ENCODE peak calls at places on chromosomes 16 and 17, in six cellular contexts. F, J, P, H, A and R are unnamed samples.

GRCh38 chr17:43917348-43918025 is 10.2 kb upstream of the MPP2 start:
- DNase-seq in A (peak), H (no peak), P (no peak), J (no peak), F (peak), R (no peak)

GRCh38 chr17:80474231-80474932 is 2.0 kb downstream of the NPTX1 start:
- DNase-seq in F (no peak), P (peak), H (peak), J (no peak), A (no peak), R (no peak)

GRCh38 chr17:20008242-20009051 is 712 bp upstream of the SPECC1 start:
- DNase-seq in P (no peak), F (peak), H (peak), A (peak), J (peak), R (no peak)

GRCh38 chr16:75203667-75204409 is 3.1 kb downstream of the CTRB2 start:
- DNase-seq in P (no peak), A (no peak), J (no peak), F (no peak), H (no peak), R (no peak)

GRCh38 chr17:74671031-74671771 is 41.5 kb downstream of the CD300LF start:
- DNase-seq in J (peak), F (peak), H (peak), A (peak), P (peak), R (peak)

GRCh38 chr16:371729-372521 is 1.6 kb upstream of the MRPL28 start:
- DNase-seq in A (peak), J (no peak), F (peak), H (no peak), P (no peak), R (no peak)

GRCh38 chr17:78528541-78528940 is 48.7 kb downstream of the DNAH17 start:
- DNase-seq in P (no peak), J (no peak), F (no peak), A (peak), H (no peak), R (no peak)

GRCh38 chr17:75455896-75456416 is 479 bp upstream of the TMEM94 start:
- DNase-seq in F (no peak), P (no peak), H (no peak), A (no peak), J (peak), R (no peak)

GRCh38 chr17:45225964-45226530 is 4.4 kb downstream of the FMNL1 start:
- DNase-seq in A (no peak), J (peak), F (peak), H (no peak), P (no peak), R (no peak)

GRCh38 chr17:78019367-78019975 is 61.0 kb downstream of the TNRC6C start:
- DNase-seq in J (no peak), P (peak), F (no peak), A (no peak), H (no peak), R (no peak)

GRCh38 chr17:72465191-72466024 is 344.6 kb downstream of the SOX9 start:
- DNase-seq in J (no peak), A (no peak), P (peak), H (peak), F (peak), R (no peak)

GRCh38 chr16:68383858-68384257 is 64.5 kb downstream of the SMPD3 start:
- DNase-seq in P (no peak), H (no peak), A (peak), F (no peak), J (no peak), R (no peak)

GRCh38 chr16:58494981-58495860 is 4.7 kb upstream of the NDRG4 start:
- DNase-seq in A (peak), F (peak), P (peak), H (peak), J (peak), R (peak)

GRCh38 chr16:69324585-69325253 is 5.7 kb downstream of the PDF start:
- DNase-seq in A (no peak), P (no peak), H (no peak), F (peak), J (no peak), R (no peak)

GRCh38 chr17:83182620-83183063 is 103.2 kb downstream of the METRNL start:
- DNase-seq in H (no peak), A (no peak), F (peak), P (no peak), J (peak), R (no peak)

DNA sequence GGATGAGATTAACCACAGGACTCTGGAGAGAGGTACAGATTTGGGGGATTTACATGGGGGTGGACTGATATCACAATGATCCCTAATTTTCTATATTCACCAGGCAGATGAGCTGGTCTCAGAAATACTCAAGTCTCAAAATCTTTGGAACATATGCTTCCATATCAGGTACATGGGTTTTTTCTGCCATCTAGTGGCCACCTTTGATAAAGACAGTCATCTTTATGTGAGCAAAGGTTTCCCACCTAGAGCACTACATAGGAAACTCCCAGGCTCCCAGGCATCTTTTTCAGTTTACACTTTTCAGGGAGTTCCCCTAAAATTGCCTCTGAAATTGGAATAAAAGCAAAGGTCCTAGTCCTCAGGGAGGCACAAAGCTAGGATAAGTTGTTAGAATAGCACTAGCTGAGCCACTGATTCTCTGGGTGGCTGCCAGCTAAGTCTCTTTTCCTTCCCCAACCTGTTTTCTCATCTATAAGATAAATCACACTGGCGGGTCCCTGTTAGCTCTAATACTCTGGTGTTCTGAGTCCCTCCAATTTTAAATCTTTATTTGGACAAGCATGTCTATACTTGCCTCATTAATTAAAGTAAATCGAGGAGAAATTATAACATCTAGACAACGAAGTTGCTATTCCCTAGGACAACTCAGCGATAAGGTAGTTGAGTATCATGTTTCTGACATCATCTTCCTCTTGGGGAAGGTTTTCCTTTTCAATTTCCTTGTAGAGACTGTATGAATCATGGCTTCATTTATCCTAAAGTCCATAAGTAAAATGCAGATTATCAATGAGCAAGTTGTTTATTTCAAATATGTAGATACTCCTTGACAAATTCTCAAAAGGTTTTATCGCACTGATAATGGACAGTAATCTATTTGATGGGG is 19.0 kb upstream of the MON1B start:
- DNase-seq in A (no peak), H (peak), J (no peak), F (peak), P (peak), R (peak)
- TF ChIP-seq CTCF in A (peak), H (peak), J (peak), F (peak), P (peak), R (peak)

GRCh38 chr17:62578757-62579487 is 48.5 kb upstream of the MRC2 start:
- DNase-seq in P (no peak), F (no peak), H (no peak), A (no peak), J (no peak), R (no peak)

GRCh38 chr17:62572488-62573469 is 54.7 kb upstream of the MRC2 start:
- DNase-seq in H (no peak), A (no peak), P (peak), F (no peak), J (no peak), R (no peak)

GRCh38 chr17:62573480-62574117 is 53.9 kb upstream of the MRC2 start:
- DNase-seq in J (no peak), H (no peak), P (no peak), F (no peak), A (no peak), R (no peak)

GRCh38 chr17:62580947-62581346 is 46.5 kb upstream of the MRC2 start:
- DNase-seq in F (no peak), J (no peak), P (no peak), H (no peak), A (no peak), R (no peak)

DNA sequence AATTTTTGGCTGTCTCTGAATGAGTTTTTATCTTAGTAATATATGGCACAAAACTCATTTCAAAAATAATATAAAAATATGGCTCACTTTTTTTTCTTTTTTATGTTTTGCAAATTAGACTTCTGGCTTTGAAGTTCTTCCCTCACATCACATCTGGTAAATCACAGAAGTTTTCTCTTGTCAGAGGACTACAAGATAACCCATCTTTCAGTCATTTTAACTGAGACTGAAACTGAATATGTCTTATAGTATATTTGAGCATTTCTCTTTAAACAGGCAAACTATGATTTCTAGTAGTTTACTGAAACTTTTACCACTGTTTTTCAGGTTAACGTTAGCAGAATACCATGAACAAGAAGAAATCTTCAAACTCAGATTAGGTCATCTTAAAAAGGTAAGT is 51.1 kb upstream of the MRC2 start:
- DNase-seq in J (no peak), A (no peak), F (no peak), P (no peak), H (no peak), R (no peak)
- TF ChIP-seq CTCF in J (no peak), A (no peak), F (no peak), P (no peak), H (no peak), R (no peak)

DNA sequence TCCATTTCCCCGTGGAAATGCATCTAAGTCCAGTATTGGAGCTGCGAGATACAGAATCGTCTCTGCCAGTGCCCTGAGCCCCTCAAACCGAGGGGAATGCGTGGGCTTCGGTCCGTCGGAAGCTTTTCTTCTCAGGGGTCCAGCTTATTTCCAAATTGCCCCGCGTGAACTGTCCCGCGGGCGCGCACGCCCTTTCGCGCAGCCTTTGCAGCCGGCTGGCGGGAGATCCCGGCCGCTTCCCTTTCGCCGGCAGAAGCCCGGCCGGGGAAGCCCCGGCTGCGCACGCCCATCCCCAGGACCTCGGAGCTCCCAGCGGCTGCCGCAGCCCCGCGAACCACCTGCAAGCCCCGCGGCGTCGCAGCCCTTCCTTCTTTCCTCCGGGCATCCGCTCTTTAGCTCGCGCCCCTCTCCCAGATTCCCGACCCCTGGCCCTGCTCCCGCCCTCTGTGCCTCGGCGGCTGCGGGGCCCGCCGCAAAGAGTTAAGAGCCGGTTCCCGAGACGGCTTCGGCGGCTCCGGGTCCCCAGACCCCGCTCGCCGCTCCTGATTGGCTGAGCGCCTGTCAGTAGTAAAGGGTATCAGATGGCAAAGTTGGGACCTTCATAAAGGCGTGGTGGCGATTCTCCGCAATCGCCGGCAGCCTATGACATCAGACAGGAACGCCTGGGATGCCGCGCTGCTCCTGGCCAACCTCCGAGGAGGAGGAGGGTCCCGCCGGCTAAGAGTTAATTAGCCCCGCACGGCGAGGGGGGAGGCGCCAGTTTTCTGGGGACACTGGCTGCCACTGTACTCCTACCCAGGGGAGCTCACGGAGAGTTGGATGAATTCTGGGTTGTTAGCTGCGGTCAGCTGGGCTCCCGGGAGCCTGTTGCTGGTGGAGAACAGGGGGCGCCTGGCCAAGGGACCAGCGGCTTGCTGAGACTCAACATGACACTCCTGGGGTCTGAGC is at the start of gene MYOCD:
- DNase-seq in A (peak), P (no peak), H (peak), J (no peak), F (peak), R (peak)
- TF ChIP-seq CTCF in A (no peak), P (no peak), H (no peak), J (no peak), F (no peak), R (no peak)

GRCh38 chr16:30793508-30794069 is 6.6 kb upstream of the ZNF629 start:
- DNase-seq in F (no peak), J (no peak), A (no peak), P (no peak), H (no peak), R (no peak)

GRCh38 chr16:30797670-30798309 is 10.8 kb upstream of the ZNF629 start:
- DNase-seq in A (no peak), P (no peak), J (no peak), H (no peak), F (no peak), R (no peak)

DNA sequence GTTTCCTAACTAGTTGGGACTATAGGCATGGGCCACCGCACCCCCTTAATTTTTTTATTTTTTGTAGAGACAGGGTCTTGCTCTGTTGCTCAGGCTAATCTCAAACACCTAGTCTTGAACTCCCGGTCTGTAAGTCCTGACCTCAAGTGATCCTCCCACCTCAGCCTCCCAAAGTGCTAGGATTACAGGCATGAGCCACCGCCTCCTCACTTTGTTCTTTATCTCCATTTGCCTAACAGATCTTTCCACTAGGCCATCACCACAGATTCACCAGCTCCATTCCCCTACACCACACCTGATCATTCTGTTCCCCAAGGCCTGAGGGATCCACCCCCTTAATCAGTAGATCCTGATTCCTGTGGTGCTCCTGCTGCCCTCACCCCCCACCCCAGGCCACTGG is 7.6 kb upstream of the ZNF629 start:
- DNase-seq in H (no peak), F (no peak), P (no peak), J (no peak), A (no peak), R (no peak)
- TF ChIP-seq CTCF in H (no peak), F (no peak), P (no peak), J (no peak), A (no peak), R (no peak)

GRCh38 chr17:7654832-7655540 is 4.3 kb downstream of the ATP1B2 start:
- DNase-seq in P (peak), F (no peak), J (no peak), A (no peak), H (no peak), R (no peak)

GRCh38 chr17:7651959-7652658 is 1.4 kb downstream of the ATP1B2 start:
- DNase-seq in P (no peak), J (no peak), F (peak), A (peak), H (no peak), R (no peak)

GRCh38 chr17:7650509-7651096 is at the start of gene ATP1B2:
- DNase-seq in J (peak), H (peak), P (peak), A (peak), F (peak), R (peak)

GRCh38 chr17:7652659-7653343 is 2.1 kb downstream of the ATP1B2 start:
- DNase-seq in A (no peak), J (no peak), F (no peak), H (no peak), P (no peak), R (no peak)

GRCh38 chr17:7651097-7651958 is 602 bp downstream of the ATP1B2 start:
- DNase-seq in A (peak), H (no peak), P (no peak), J (no peak), F (no peak), R (no peak)
- TF ChIP-seq CTCF in A (no peak), H (no peak), P (no peak), J (no peak), F (no peak), R (no peak)

DNA sequence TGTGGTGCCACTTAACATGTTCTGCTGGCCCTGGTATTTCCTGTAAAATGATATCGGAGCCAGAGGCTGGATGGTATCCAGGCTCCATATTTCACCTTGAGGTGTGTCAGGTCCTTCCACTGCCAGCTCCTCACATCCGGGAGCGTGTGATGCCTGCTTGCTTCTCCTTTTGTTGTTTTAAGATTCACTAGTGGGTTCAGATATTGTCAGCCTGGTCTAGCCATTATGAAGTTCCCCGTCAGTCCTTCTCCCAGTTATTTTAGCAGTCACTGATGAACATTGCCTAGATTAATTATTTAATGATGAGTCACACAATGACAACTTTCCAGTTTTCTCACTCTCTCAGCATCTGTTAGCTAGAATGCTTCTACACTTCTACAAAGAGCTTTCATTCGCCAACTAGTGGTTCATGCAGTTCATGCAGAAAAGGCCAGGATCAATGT is 11.3 kb downstream of the DNAAF1 start:
- DNase-seq in A (no peak), H (no peak), F (no peak), J (no peak), P (no peak), R (no peak)
- TF ChIP-seq CTCF in A (no peak), H (no peak), F (no peak), J (no peak), P (no peak), R (peak)

GRCh38 chr16:2785101-2785991 is 2.0 kb downstream of the PRSS33 start:
- DNase-seq in P (no peak), F (no peak), A (no peak), H (no peak), J (no peak), R (no peak)
- TF ChIP-seq CTCF in P (peak), F (no peak), A (peak), H (peak), J (no peak), R (no peak)